ENCODE peak calls at places on chromosomes 2 and 18, in five cellular contexts. U is NCI-H1092, J is amniotic epithelial cell, F is Daoy, P is stromal cell of bone marrow. G is an unnamed sample.

GRCh38 chr2:88903744-88904353 is 212.4 kb downstream of the RPIA start:
- DNase-seq in U (no peak), F (peak), P (peak), J (peak), G (peak)

GRCh38 chr2:143553261-143553660 is 424.0 kb downstream of the ARHGAP15 start:
- DNase-seq in F (peak), J (peak), U (no peak), P (no peak), G (no peak)

GRCh38 chr2:237693281-237694039 is 66.1 kb downstream of the LRRFIP1 start:
- DNase-seq in J (peak), P (no peak), U (no peak), F (peak), G (peak)

GRCh38 chr18:62017618-62018017 is 124.8 kb upstream of the RNF152 start:
- DNase-seq in U (no peak), P (no peak), F (no peak), J (no peak), G (no peak)

GRCh38 chr2:85611705-85612587 is at the start of gene C2orf68:
- DNase-seq in U (peak), F (peak), P (peak), J (peak), G (peak)

GRCh38 chr2:158232476-158232875 is 130.8 kb downstream of the UPP2 start:
- DNase-seq in U (no peak), P (no peak), F (peak), J (peak), G (no peak)

GRCh38 chr2:43325448-43325811 is 99.0 kb upstream of the ZFP36L2 start:
- DNase-seq in P (no peak), J (no peak), U (no peak), F (no peak), G (no peak)

GRCh38 chr2:207473866-207474251 is 55.9 kb upstream of the CREB1 start:
- DNase-seq in U (no peak), J (no peak), F (no peak), P (no peak), G (no peak)

GRCh38 chr18:55287935-55288868 is 299.8 kb downstream of the TCF4 start:
- DNase-seq in F (no peak), U (no peak), P (no peak), J (no peak), G (no peak)

GRCh38 chr2:64770137-64770780 is 116.5 kb upstream of the SERTAD2 start:
- DNase-seq in J (peak), U (no peak), F (peak), P (no peak), G (no peak)

GRCh38 chr18:55097406-55098170 is 138.3 kb upstream of the CCDC68 start:
- DNase-seq in F (peak), J (peak), P (peak), U (no peak), G (no peak)

GRCh38 chr2:64402876-64403275 is 51.1 kb upstream of the LGALSL start:
- DNase-seq in P (peak), J (no peak), U (no peak), F (peak), G (peak)

GRCh38 chr18:7568426-7568825 is 1.3 kb downstream of the PTPRM start:
- DNase-seq in F (no peak), U (no peak), J (no peak), P (no peak), G (no peak)

GRCh38 chr2:60555794-60556161 is 2.3 kb upstream of the BCL11A start:
- DNase-seq in F (no peak), U (no peak), J (no peak), P (no peak), G (no peak)

G was measured in RKO.